ENCODE peak calls at places on chromosomes 2 and 18, in seven cellular contexts. T is breast epithelium, H is upper lobe of right lung, X is AG10803, O is cardiac muscle cell, M is skeletal muscle cell, P is hepatocyte. Y is an unnamed sample.

GRCh38 chr18:49677762-49678398 is 116.0 kb downstream of the LIPG start:
- DNase-seq in T (no peak), H (no peak), X (no peak), O (no peak), M (no peak), P (no peak), Y (no peak)

GRCh38 chr2:109030870-109031480 is 42.0 kb upstream of the EDAR start:
- DNase-seq in T (no peak), H (no peak), X (no peak), O (no peak), M (no peak), P (no peak), Y (no peak)

GRCh38 chr18:50722311-50722710 is 97.5 kb downstream of the MRO start:
- DNase-seq in T (no peak), H (no peak), X (no peak), O (no peak), M (no peak), P (no peak), Y (no peak)

GRCh38 chr2:108629417-108629816 is 89.9 kb upstream of the RANBP2 start:
- DNase-seq in T (no peak), H (no peak), X (no peak), O (no peak), M (no peak), P (no peak), Y (no peak)

GRCh38 chr2:149903626-149904025 is 316.1 kb upstream of the MMADHC start:
- DNase-seq in T (no peak), H (no peak), X (peak), O (peak), M (no peak), P (no peak), Y (no peak)

GRCh38 chr18:48356909-48357631 is 52.1 kb downstream of the ZBTB7C start:
- DNase-seq in T (no peak), H (no peak), X (no peak), O (no peak), M (no peak), P (peak), Y (no peak)

GRCh38 chr2:78546843-78547242 is 478.7 kb upstream of the REG3G start:
- DNase-seq in T (no peak), H (no peak), X (no peak), O (no peak), M (no peak), P (no peak), Y (no peak)

GRCh38 chr18:45066868-45067267 is 386.2 kb downstream of the SETBP1 start:
- DNase-seq in T (no peak), H (no peak), X (peak), O (peak), M (no peak), P (no peak), Y (no peak)

GRCh38 chr2:96136123-96136720 is 2.1 kb downstream of the ASTL start:
- DNase-seq in T (no peak), H (no peak), X (no peak), O (no peak), M (no peak), P (no peak), Y (no peak)

GRCh38 chr2:23563673-23564617 is 179.0 kb downstream of the KLHL29 start:
- DNase-seq in T (peak), H (no peak), X (peak), O (peak), M (no peak), P (no peak), Y (no peak)

GRCh38 chr2:47158576-47158975 is 3.5 kb upstream of the STPG4 start:
- DNase-seq in T (no peak), H (no peak), X (no peak), O (no peak), M (no peak), P (no peak), Y (no peak)

GRCh38 chr18:48123324-48123723 is 192.9 kb upstream of the SMAD2 start:
- DNase-seq in T (no peak), H (no peak), X (no peak), O (no peak), M (no peak), P (no peak), Y (no peak)

GRCh38 chr18:74947417-74947816 is 261.5 kb downstream of the PTGR3 start:
- DNase-seq in T (no peak), H (no peak), X (no peak), O (no peak), M (no peak), P (no peak), Y (no peak)

GRCh38 chr2:171531291-171531690 is 9.0 kb downstream of the CYBRD1 start:
- DNase-seq in T (no peak), H (no peak), X (peak), O (peak), M (peak), P (no peak), Y (no peak)

GRCh38 chr2:120546077-120546864 is 189.4 kb upstream of the GLI2 start:
- DNase-seq in T (no peak), H (no peak), X (peak), O (peak), M (peak), P (peak), Y (no peak)

GRCh38 chr2:20135631-20136050 is 84.2 kb upstream of the LAPTM4A start:
- DNase-seq in T (peak), H (peak), X (peak), O (peak), M (no peak), P (peak), Y (peak)

GRCh38 chr2:11698009-11698922 is 28.3 kb upstream of the NTSR2 start:
- DNase-seq in T (no peak), H (peak), X (peak), O (peak), M (peak), P (peak), Y (no peak)

Y was measured in activated CD4-positive, alpha-beta memory T cell treated with anti-CD3 and anti-CD28 coated beads, Interleukin-2, amount 10 ng/mL, durations not matched to agents 7 days and 5 days.